ENCODE peak calls at places on chromosomes 1 and 21, in four cellular contexts. L, R, A and O are unnamed samples.

GRCh38 chr1:173408886-173409285 is 68.2 kb upstream of the PRDX6 start:
- DNase-seq in L (no peak), R (peak), A (no peak), O (no peak)

GRCh38 chr1:194300340-194300739 is 1113.9 kb upstream of the B3GALT2 start:
- DNase-seq in L (no peak), R (no peak), A (no peak), O (no peak)

GRCh38 chr1:226975259-226975908 is 35.3 kb downstream of the COQ8A start:
- DNase-seq in L (no peak), R (no peak), A (no peak), O (no peak)

GRCh38 chr1:172640146-172640545 is 18.8 kb upstream of the FASLG start:
- DNase-seq in L (no peak), R (peak), A (no peak), O (no peak)

GRCh38 chr1:57411262-57411661 is 12.6 kb downstream of the DAB1 start:
- DNase-seq in L (no peak), R (peak), A (no peak), O (peak)

GRCh38 chr1:171142451-171143121 is 42.5 kb upstream of the FMO2 start:
- DNase-seq in L (no peak), R (peak), A (peak), O (peak)

GRCh38 chr21:38925923-38926322 is 120.2 kb downstream of the ETS2 start:
- DNase-seq in L (no peak), R (peak), A (peak), O (peak)

GRCh38 chr1:116690809-116691323 is 23.3 kb upstream of the IGSF3 start:
- DNase-seq in L (no peak), R (peak), A (no peak), O (no peak)

GRCh38 chr1:228297822-228298221 is 90.0 kb downstream of the OBSCN start:
- DNase-seq in L (no peak), R (no peak), A (no peak), O (no peak)

GRCh38 chr21:31455506-31455905 is 111.4 kb upstream of the TIAM1 start:
- DNase-seq in L (no peak), R (no peak), A (no peak), O (no peak)

GRCh38 chr21:17612023-17612564 is 607 bp downstream of the BTG3 start:
- DNase-seq in L (peak), R (no peak), A (no peak), O (no peak)

GRCh38 chr1:6239950-6240768 is 3.8 kb upstream of the HES3 start:
- DNase-seq in L (no peak), R (no peak), A (peak), O (no peak)

GRCh38 chr1:214678386-214678785 is 75.4 kb downstream of the CENPF start:
- DNase-seq in L (no peak), R (peak), A (no peak), O (no peak)

GRCh38 chr1:190179817-190180216 is 297.8 kb downstream of the BRINP3 start:
- DNase-seq in L (no peak), R (peak), A (no peak), O (peak)

GRCh38 chr1:50620680-50621329 is 197.6 kb upstream of the DMRTA2 start:
- DNase-seq in L (no peak), R (peak), A (no peak), O (no peak)

DNA sequence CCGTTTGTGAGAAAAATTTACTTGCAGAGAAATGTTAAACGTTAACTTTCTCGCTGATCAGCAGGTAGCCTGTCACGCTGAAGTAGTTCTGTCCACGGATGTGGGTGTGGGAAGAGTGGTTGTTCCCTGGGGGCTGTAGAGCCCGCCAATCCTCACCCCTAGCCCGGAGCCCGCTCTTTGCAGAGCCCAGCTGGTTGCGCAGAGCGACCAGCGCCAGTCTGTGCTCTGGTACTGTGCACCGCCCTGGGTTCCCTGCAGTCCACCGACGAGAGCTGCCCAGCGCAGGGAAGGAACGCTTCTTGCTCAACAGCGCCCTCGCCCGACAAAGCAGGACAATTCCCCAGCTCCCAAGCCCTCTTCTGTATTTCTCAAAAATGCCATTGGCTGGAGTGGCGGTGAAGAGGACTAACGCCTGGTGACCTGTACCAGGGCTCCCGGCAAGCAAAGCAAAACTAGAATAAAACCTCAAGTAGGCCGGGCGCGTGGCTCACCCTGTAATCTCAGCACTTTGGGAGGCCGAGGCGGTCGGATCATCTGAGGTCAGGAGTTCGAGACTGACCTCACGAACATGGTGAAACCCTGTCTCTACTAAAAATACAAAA is 3.3 kb downstream of the RIPPLY3 start:
- DNase-seq in L (peak), R (peak), A (peak), O (peak)
- H3K4me3 ChIP-seq in L (peak), R (peak), A (peak), O (peak)

DNA sequence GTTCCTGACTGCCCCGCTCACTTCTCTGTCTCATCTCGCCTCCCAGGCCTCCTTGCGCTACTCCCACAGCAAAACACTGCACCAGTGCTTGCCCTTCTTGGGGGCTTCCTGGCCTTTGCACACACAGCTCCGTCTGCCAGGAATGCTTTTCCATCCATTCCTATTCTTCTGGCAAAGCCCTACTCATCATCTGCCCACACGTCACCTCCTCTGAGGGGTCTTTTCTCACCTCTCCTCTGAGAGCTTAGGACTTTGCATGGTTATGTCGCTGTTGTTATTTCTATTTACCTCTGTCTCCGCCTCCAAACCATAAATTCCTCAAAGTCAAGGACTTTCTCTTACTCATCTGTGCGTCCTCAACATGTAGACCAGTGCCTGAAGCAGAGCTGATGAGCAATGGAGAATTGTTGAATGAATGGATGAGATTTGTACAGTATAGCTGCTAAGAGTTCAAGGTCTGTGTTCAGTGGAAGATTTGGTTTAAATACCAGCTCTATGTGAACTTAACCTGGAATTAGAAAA is 26.4 kb upstream of the BTG2 start:
- DNase-seq in L (no peak), R (no peak), A (no peak), O (no peak)
- H3K4me3 ChIP-seq in L (no peak), R (no peak), A (no peak), O (peak)

GRCh38 chr1:1540817-1541628 is 599 bp upstream of the TMEM240 start:
- DNase-seq in L (no peak), R (no peak), A (no peak), O (no peak)
- H3K4me3 ChIP-seq in L (no peak), R (peak), A (peak), O (peak)

DNA sequence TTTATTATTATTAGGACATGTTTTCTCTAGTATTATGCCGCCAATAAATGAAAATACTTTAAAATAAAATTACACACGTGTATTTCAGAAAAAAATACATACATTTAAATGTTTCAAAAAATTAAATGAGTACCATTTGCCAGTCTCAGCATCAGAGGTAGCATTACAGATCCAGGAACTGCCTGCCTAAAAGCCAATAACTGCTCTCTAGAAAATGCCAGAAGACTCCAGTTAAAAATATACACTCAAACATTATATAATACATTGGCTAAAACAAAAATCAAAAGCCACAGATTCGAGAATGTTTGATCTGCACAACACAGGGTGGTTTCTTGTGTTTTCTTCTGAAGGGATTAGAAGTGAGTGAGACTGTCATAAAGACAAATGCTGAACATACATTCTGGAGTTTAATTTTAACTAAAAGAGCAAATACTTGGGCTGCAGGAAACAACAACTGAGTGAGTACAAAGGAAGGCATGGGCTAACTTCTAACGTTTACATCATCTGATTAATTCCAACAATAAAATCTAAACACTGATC is 105.5 kb downstream of the RERE start:
- DNase-seq in L (no peak), R (no peak), A (no peak), O (no peak)
- H3K4me3 ChIP-seq in L (no peak), R (no peak), A (no peak), O (no peak)

DNA sequence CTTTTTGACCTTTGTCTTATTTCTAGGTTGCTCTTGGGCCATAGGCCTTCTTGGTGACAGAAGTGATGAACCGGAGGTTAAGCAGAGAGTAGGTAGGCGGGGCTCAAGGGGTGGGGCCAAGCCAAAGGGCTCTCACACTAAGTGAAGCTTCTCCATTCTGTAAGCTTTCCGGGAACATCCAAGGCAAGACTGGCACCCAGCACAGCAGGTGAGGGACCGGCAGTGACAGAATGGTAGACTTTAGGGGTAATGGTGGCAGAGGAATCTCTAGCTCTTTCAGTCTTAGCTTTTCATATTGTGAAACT is at the start of gene TNFAIP8L2:
- DNase-seq in L (peak), R (no peak), A (no peak), O (no peak)
- H3K4me3 ChIP-seq in L (peak), R (no peak), A (no peak), O (no peak)

DNA sequence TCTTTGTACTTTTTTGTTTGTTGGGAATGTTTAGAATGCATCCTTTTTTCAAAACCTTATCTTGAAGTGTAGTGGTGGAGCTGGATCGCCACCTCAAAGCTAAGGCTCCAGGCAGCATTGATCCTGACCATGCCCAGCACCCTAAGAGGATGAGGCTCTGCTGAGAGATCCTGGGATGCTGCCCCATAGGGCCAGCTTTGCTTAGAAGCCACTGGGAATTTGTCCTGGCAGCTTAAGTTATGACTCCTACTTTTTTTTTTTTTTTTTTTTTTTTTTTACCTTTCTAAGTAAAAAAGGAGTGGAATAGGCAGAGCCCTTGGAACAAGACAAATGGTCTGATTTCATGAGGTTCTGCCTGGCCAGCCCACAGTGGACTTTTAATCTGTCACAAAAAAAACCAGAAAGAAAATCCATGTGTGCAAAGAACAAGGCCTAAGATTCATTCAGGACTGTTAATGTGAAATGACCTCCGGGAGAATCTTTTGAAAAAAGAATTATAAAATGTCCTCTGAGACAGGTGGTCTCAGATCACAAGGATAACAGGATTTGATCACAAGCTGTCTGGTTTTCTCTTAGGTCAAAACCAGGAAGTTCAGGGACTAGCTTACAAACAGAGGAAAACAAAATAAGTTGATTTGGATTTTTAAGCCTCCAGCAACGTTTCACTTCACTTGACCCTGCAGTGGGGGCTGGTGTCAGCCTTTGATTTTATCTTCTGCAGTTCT is 26.0 kb upstream of the RAP1A start:
- DNase-seq in L (no peak), R (no peak), A (no peak), O (no peak)
- H3K4me3 ChIP-seq in L (peak), R (no peak), A (no peak), O (no peak)